ENCODE peak calls at places on chromosomes 2 and 18, in ten cellular contexts. N is lower lobe of right lung, Z is right cardiac atrium, P is neural progenitor cell, R is upper lobe of left lung, Q is thoracic aorta, E is SJSA1, C is pancreas, A is K562, K is mammary epithelial cell. M is an unnamed sample. For H3K4me1, the result is how much of the 10 kb centered on the place peaks cover.

GRCh38 chr2:206084468-206084869 is 1.5 kb downstream of the INO80D start:
- DNase-seq in Z (peak), N (peak), R (peak), E (peak), Q (no peak), A (peak), C (peak), P (peak), K (peak), M (peak)

GRCh38 chr2:42853571-42854206 is 61.3 kb upstream of the HAAO start:
- DNase-seq in E (no peak), R (no peak), N (no peak), K (no peak), A (no peak), P (no peak), Q (no peak), Z (no peak), C (no peak), M (no peak)

GRCh38 chr2:197926673-197927072 is 122.3 kb downstream of the PLCL1 start:
- DNase-seq in A (no peak), R (no peak), Q (no peak), Z (no peak), K (no peak), C (no peak), E (no peak), P (no peak), N (no peak), M (no peak)

GRCh38 chr2:37652199-37652640 is 19.2 kb downstream of the CDC42EP3 start:
- DNase-seq in N (peak), C (no peak), K (peak), E (peak), R (no peak), P (no peak), A (no peak), Z (no peak), Q (no peak), M (no peak)

GRCh38 chr2:148231858-148232257 is 211.0 kb downstream of the MBD5 start:
- DNase-seq in C (no peak), Q (no peak), P (no peak), E (no peak), K (no peak), Z (no peak), R (no peak), N (no peak), A (no peak), M (no peak)

GRCh38 chr2:237868631-237869356 is 9.4 kb downstream of the RAMP1 start:
- DNase-seq in R (no peak), C (no peak), P (no peak), Q (no peak), A (no peak), K (no peak), Z (no peak), N (no peak), E (no peak), M (no peak)

GRCh38 chr2:121635371-121635770 is 13.9 kb downstream of the CLASP1 start:
- DNase-seq in K (no peak), N (no peak), R (no peak), Z (no peak), Q (no peak), A (no peak), P (no peak), C (no peak), E (no peak), M (no peak)

GRCh38 chr2:1940660-1941059 is 196.3 kb upstream of the PXDN start:
- DNase-seq in Q (no peak), C (peak), P (no peak), K (no peak), N (peak), Z (peak), E (no peak), R (peak), A (no peak), M (peak)

GRCh38 chr2:46010925-46011490 is 286.2 kb upstream of the EPAS1 start:
- DNase-seq in E (no peak), Q (no peak), A (no peak), R (no peak), C (no peak), P (peak), N (no peak), K (peak), Z (no peak), M (no peak)

GRCh38 chr2:30141136-30141535 is 5.7 kb upstream of the YPEL5 start:
- DNase-seq in Z (no peak), E (no peak), N (no peak), K (no peak), C (no peak), Q (no peak), A (no peak), P (no peak), R (no peak), M (no peak)

GRCh38 chr2:191245046-191245868 is at the start of gene MYO1B:
- DNase-seq in P (peak), K (peak), A (peak), E (peak), C (peak), Z (peak), Q (no peak), R (peak), N (peak), M (peak)

GRCh38 chr2:219475697-219476604 is 22.7 kb upstream of the GMPPA start:
- DNase-seq in R (peak), P (peak), Q (no peak), K (no peak), N (peak), A (peak), C (peak), Z (peak), E (peak), M (peak)

GRCh38 chr2:1544478-1545069 is 131.3 kb downstream of the TPO start:
- DNase-seq in C (no peak), E (peak), N (no peak), R (no peak), Z (no peak), P (no peak), Q (no peak), A (no peak), K (peak), M (no peak)

GRCh38 chr2:142601794-142602193 is 275.7 kb upstream of the KYNU start:
- DNase-seq in Z (no peak), C (no peak), P (peak), Q (no peak), K (no peak), E (no peak), R (no peak), A (no peak), N (no peak), M (no peak)

GRCh38 chr2:168192839-168193616 is 54.4 kb downstream of the STK39 start:
- DNase-seq in C (no peak), K (no peak), N (no peak), P (no peak), Z (no peak), E (no peak), A (no peak), Q (no peak), R (no peak), M (no peak)

GRCh38 chr2:169768262-169768995 is 30.2 kb upstream of the SSB start:
- DNase-seq in K (no peak), E (no peak), P (no peak), Q (no peak), C (no peak), R (no peak), Z (peak), N (peak), A (no peak), M (no peak)

GRCh38 chr2:169222665-169223064 is 139.7 kb downstream of the LRP2 start:
- DNase-seq in C (no peak), P (no peak), Z (no peak), Q (no peak), K (peak), R (no peak), A (no peak), E (no peak), N (no peak), M (no peak)

GRCh38 chr2:28451793-28452533 is 43.9 kb upstream of the PLB1 start:
- DNase-seq in K (no peak), R (no peak), E (no peak), Q (no peak), Z (no peak), C (no peak), A (no peak), N (no peak), P (no peak), M (no peak)

GRCh38 chr18:3448845-3449701 is 899 bp upstream of the TGIF1 start:
- DNase-seq in K (peak), E (peak), N (peak), Q (peak), P (peak), R (peak), Z (peak), C (peak), A (peak), M (peak)

GRCh38 chr2:120743657-120744056 is 8.0 kb downstream of the GLI2 start:
- DNase-seq in E (peak), Z (no peak), A (no peak), Q (no peak), N (no peak), K (no peak), P (no peak), R (peak), C (no peak), M (no peak)

GRCh38 chr2:241314181-241314932 is 1.1 kb downstream of the HDLBP start:
- DNase-seq in N (no peak), E (no peak), P (no peak), Q (no peak), R (no peak), C (no peak), K (no peak), A (no peak), Z (no peak), M (no peak)

GRCh38 chr2:96816836-96817702 is 1.0 kb downstream of the CNNM3 start:
- DNase-seq in A (no peak), P (peak), N (no peak), Z (peak), Q (no peak), C (no peak), R (no peak), E (no peak), K (peak), M (no peak)

GRCh38 chr2:163888591-163888990 is 152.8 kb upstream of the FIGN start:
- DNase-seq in K (no peak), C (no peak), P (no peak), Q (no peak), A (no peak), Z (no peak), N (no peak), E (no peak), R (no peak), M (no peak)

GRCh38 chr2:148865515-148865914 is 9.5 kb upstream of the KIF5C start:
- DNase-seq in N (no peak), Q (no peak), C (no peak), E (no peak), K (no peak), Z (no peak), P (no peak), R (no peak), A (no peak), M (no peak)

GRCh38 chr2:161352718-161353117 is 44.5 kb downstream of the PSMD14 start:
- DNase-seq in Q (no peak), P (no peak), A (no peak), C (no peak), K (no peak), Z (no peak), R (no peak), E (no peak), N (no peak), M (no peak)

GRCh38 chr2:5695641-5696350 is 3.6 kb downstream of the SOX11 start:
- DNase-seq in K (no peak), C (no peak), P (peak), A (no peak), Z (peak), R (no peak), Q (no peak), N (no peak), E (no peak), M (peak)

GRCh38 chr2:56615750-56616149 is 432.0 kb downstream of the CCDC85A start:
- DNase-seq in R (no peak), E (no peak), A (no peak), C (no peak), N (no peak), Q (no peak), Z (no peak), P (no peak), K (no peak), M (no peak)

GRCh38 chr2:26273501-26273900 is 28.8 kb downstream of the HADHB start:
- DNase-seq in Q (no peak), C (no peak), R (no peak), Z (no peak), P (no peak), N (no peak), K (no peak), E (no peak), A (no peak), M (no peak)

GRCh38 chr18:77012751-77013550 is 119.6 kb downstream of the MBP start:
- DNase-seq in N (no peak), Z (no peak), R (no peak), A (no peak), Q (no peak), E (no peak), K (peak), P (no peak), C (no peak), M (no peak)

GRCh38 chr2:113711857-113712256 is 44.6 kb downstream of the SLC35F5 start:
- DNase-seq in K (no peak), A (no peak), N (no peak), P (no peak), Z (no peak), Q (no peak), C (no peak), R (no peak), E (no peak), M (no peak)

GRCh38 chr2:11421863-11422490 is 44.0 kb downstream of the E2F6 start:
- DNase-seq in Z (no peak), N (no peak), P (no peak), C (no peak), K (no peak), A (no peak), Q (no peak), E (no peak), R (no peak), M (no peak)

GRCh38 chr2:225399509-225399908 is at the start of gene NYAP2:
- DNase-seq in K (no peak), A (no peak), E (no peak), Z (no peak), Q (no peak), R (no peak), P (peak), N (no peak), C (no peak), M (no peak)

DNA sequence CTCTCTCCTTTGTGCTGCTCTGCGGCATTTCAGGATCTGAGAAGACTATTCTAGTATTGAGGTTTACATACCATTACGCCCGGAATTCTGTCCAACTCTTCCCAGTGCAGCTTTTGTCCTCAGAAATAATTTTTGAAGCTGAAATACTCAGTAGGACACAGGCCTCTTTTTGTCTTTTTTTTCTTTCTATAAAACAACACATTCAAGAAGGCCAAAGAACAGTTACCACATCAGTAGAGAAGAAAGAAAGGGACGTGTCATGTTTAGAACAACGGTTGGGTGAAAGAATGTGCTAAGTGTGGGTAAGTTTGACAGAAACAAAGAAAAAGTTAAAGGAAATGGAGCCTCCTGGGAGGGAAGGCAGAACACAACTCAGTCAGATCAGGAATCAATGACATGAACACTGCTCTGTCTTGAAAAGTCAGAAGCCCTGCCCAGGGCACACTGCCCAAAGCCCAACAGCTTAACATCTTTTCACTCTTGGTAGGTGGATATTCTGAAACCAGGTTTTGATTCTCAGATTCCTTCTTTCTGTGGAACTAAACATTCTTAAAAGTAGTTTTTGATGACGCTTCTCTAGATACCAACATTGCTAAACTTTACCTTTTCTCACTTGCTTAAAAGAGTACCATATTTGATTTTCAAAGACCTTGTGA is 198.6 kb upstream of the CWC22 start:
- DNase-seq in N (no peak), A (no peak), Q (no peak), Z (no peak), C (no peak), R (no peak), P (peak), K (no peak), E (no peak), M (no peak)
- H3K27ac ChIP-seq in N (no peak), A (no peak), Q (no peak), Z (no peak), C (no peak), R (no peak), P (no peak), K (no peak), E (no peak), M (no peak)

DNA sequence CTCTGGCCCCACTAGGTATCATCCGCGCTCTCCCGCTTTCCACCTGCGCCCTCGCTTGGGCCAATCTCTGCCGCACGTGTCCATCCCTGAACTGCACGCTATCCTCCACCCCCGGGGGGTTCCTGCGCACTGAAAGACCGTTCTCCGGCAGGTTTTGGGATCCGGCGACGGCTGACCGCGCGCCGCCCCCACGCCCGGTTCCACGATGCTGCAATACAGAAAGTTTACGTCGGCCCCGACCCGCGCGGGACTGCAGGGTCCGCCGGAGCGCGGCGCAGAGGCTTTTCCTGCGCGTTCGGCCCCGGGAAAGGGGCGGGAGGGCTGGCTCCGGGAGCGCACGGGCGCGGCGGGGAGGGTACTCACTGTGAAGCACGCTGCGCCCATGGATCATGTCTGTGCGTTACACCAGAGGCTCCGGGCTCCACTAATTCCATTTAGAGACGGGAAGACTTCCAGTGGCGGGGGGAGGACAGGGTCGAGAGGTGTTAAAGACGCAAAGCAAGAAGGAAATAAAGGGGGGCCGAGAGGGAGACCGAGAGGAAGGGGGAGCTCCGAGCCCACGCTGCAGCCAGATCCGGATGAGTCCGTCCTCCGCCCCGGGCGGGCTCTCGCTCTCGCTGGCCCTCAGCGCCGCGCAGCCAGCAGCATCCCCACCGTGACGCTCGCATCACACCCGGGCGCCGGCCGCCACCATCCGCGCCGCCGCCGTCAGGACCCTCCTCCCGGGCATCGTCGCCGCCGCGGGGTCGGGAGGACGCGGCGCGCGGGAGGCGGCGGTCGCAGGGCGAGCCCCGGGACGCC is 686 bp downstream of the NETO1 start:
- DNase-seq in E (no peak), A (no peak), Q (no peak), C (no peak), P (peak), N (no peak), R (no peak), K (peak), Z (peak), M (no peak)
- H3K4me1 ChIP-seq in E (under half), A (under half), Q (under half), C (under half), P (under half), N (under half), R (under half), K (under half), Z (under half), M (under half)

DNA sequence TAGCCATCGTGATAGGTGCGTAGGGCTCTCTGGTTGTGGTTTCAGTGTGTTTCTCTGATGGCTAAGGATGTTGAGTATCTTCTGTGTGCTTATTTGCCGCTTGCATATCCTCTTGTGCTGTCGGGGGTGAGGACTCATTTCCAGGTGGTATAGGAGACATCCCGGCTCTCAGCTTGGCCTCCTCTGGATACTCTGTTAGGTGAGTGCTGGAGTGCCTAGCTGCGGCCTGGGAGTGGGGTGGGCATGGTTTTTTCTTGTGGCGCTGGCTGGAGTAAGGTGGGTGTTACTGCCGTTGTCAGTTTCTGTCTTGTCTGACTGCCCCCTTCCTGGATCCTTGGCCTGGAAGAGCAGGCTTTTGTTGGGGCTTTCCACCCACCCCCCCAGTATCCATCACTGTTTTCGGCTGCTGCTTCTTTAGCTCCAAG is 69.2 kb downstream of the DGKD start:
- DNase-seq in R (no peak), N (no peak), Z (no peak), C (no peak), K (no peak), A (no peak), E (no peak), Q (no peak), P (no peak), M (no peak)
- H3K27ac ChIP-seq in R (peak), N (peak), Z (peak), C (no peak), K (no peak), A (no peak), E (no peak), Q (no peak), P (no peak), M (no peak)

GRCh38 chr2:84954329-84954728 is 16.6 kb upstream of the KCMF1 start:
- DNase-seq in Q (no peak), R (no peak), K (no peak), P (no peak), N (no peak), E (no peak), A (no peak), C (no peak), Z (no peak), M (no peak)

GRCh38 chr2:84959045-84959493 is 11.9 kb upstream of the KCMF1 start:
- DNase-seq in K (peak), C (no peak), Q (no peak), P (no peak), A (no peak), R (no peak), N (no peak), E (peak), Z (no peak), M (no peak)

GRCh38 chr2:84957771-84958134 is 13.2 kb upstream of the KCMF1 start:
- DNase-seq in A (no peak), C (no peak), E (no peak), Z (no peak), N (no peak), R (no peak), Q (no peak), K (no peak), P (no peak), M (no peak)

GRCh38 chr2:84958135-84959044 is 12.6 kb upstream of the KCMF1 start:
- DNase-seq in R (peak), N (peak), C (peak), K (peak), Q (no peak), Z (no peak), E (peak), A (no peak), P (peak), M (no peak)

DNA sequence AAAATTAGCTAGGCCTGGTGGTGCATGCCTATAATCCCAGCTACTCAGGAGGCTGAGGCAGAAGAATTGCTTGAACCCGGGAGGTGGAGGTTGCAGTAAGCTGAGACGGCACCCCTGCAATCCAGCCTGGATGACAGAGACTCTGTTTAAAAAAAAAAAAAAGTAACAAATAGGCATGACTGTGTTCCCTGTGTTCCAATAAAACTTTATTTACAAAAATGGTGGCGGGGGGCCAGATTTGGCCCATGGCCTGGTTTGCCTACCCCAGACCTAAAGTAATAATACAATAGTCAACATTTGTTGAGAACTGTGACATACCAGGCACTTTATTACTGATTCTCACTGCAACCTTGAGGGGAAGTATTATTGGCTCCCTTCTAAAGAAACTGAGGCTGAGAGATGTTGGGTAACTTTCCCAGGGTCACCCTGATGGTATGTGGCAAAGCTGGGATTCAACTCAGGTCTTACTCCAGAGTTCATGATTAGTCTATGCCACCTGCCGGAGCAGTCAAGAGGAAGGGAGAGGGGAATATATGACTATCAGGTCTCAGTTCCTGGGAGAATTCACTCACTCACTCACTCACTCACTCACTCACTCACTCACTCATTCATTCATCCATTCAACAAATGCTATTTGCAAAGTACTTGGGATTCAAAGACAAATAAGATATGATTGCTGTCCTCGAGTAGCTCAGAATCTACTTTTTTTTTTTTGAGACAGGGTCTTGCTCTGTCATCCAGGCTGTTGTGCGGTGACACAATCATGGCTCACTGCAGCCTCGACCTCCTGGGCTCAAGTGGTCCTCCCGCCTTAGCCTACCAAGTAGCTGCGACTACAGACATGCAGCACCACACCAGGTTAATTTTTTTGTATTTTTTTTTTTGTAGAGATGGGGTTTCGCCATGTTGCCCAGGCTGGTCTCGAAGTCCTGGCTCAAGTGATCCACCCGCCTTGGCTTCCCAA is 14.3 kb upstream of the KCMF1 start:
- DNase-seq in N (no peak), E (no peak), A (no peak), P (no peak), Z (no peak), K (no peak), R (no peak), Q (no peak), C (no peak), M (no peak)
- H3K4me1 ChIP-seq in N (under half), E (under half), A (under half), P (under half), Z (under half), K (under half), R (under half), Q (under half), C (under half), M (under half)

M was measured in heart right ventricle.